ENCODE peak calls at places on chromosome 21, in nine cellular contexts. K is posterior cingulate gyrus; J is activated T-helper 1 cell treated with Interleukin-2 at 50 U/mL for 16 hours; W is stimulated activated CD8-positive, alpha-beta memory T cell treated with anti-CD3 and anti-CD28 coated beads, Interleukin-4, amount 100 ng/mL, for 1 hour; L is substantia nigra; S is cardiac muscle cell; B is HT1080; T is thyroid gland; P is effector memory CD8-positive, alpha-beta T cell. E is an unnamed sample.

GRCh38 chr21:45050786-45051489 is 23.4 kb upstream of the ADARB1 start:
- DNase-seq in T (no peak), S (peak), J (no peak), L (no peak), K (no peak), B (no peak), P (no peak), W (no peak), E (no peak)

GRCh38 chr21:32331444-32332305 is 33.0 kb downstream of the MRAP start:
- DNase-seq in B (no peak), W (no peak), L (no peak), T (no peak), P (no peak), K (no peak), S (no peak), J (no peak), E (no peak)

GRCh38 chr21:44697811-44698734 is 1.1 kb downstream of the KRTAP10-12 start:
- DNase-seq in B (no peak), S (no peak), P (no peak), W (no peak), K (no peak), J (no peak), T (no peak), L (no peak), E (peak)

GRCh38 chr21:36708512-36709029 is 9.7 kb downstream of the SIM2 start:
- DNase-seq in T (no peak), K (no peak), B (no peak), J (no peak), S (no peak), L (no peak), W (no peak), P (no peak), E (no peak)

GRCh38 chr21:41228006-41228370 is 60.0 kb downstream of the BACE2 start:
- DNase-seq in B (no peak), K (no peak), W (no peak), S (no peak), T (no peak), J (no peak), L (no peak), P (no peak), E (no peak)

GRCh38 chr21:35643176-35643575 is 417.1 kb downstream of the SETD4 start:
- DNase-seq in S (peak), W (no peak), L (no peak), P (no peak), T (no peak), K (no peak), J (no peak), B (peak), E (no peak)

GRCh38 chr21:35779690-35780570 is 280.4 kb downstream of the SETD4 start:
- DNase-seq in K (no peak), B (peak), J (no peak), P (no peak), L (no peak), S (peak), W (no peak), T (peak), E (no peak)

GRCh38 chr21:38303300-38303699 is 46.5 kb downstream of the KCNJ15 start:
- DNase-seq in J (no peak), K (no peak), T (peak), L (no peak), S (peak), W (no peak), P (no peak), B (peak), E (no peak)

GRCh38 chr21:37128069-37128468 is 55.0 kb downstream of the TTC3 start:
- DNase-seq in J (no peak), T (no peak), S (no peak), W (no peak), L (no peak), P (no peak), B (no peak), K (no peak), E (no peak)

GRCh38 chr21:25938673-25939395 is 204.1 kb downstream of the GABPA start:
- DNase-seq in L (no peak), P (no peak), W (no peak), T (peak), S (peak), K (no peak), J (no peak), B (no peak), E (no peak)

GRCh38 chr21:33368124-33368523 is 35.1 kb upstream of the IFNGR2 start:
- DNase-seq in P (no peak), T (no peak), J (no peak), W (no peak), K (no peak), L (no peak), S (no peak), B (no peak), E (no peak)

GRCh38 chr21:31366825-31367224 is 22.8 kb upstream of the TIAM1 start:
- DNase-seq in S (peak), J (no peak), B (peak), K (no peak), P (no peak), L (no peak), W (no peak), T (peak), E (no peak)

GRCh38 chr21:32321480-32321879 is 22.8 kb downstream of the MRAP start:
- DNase-seq in P (no peak), J (no peak), B (no peak), T (no peak), W (no peak), S (no peak), L (no peak), K (no peak), E (no peak)

E was measured in activated CD8-positive, alpha-beta T cell treated with anti-CD3 and anti-CD28 coated beads, Interleukin-2, amount 10 ng/mL, durations not matched to agents 7 days and 5 days.